ENCODE peak calls at places on chromosomes 12 and 14, in seven cellular contexts. H, D, W, L, V, G and K are unnamed samples.

GRCh38 chr14:92659765-92660561 is 88.5 kb downstream of the LGMN start:
- DNase-seq in H (no peak), D (peak; percentile 82), W (no peak), L (no peak), V (peak; percentile 44), G (peak; percentile 78), K (no peak)

GRCh38 chr12:57456145-57456700 is 1.1 kb downstream of the INHBE start:
- DNase-seq in H (no peak), D (no peak), W (no peak), L (peak; percentile 81), V (no peak), G (no peak), K (no peak)

GRCh38 chr12:79439179-79439825 is 251.5 kb downstream of the PAWR start:
- DNase-seq in H (no peak), D (no peak), W (peak; percentile 48), L (no peak), V (no peak), G (no peak), K (no peak)

GRCh38 chr12:106019130-106019529 is 119.6 kb downstream of the NUAK1 start:
- DNase-seq in H (no peak), D (no peak), W (no peak), L (no peak), V (no peak), G (no peak), K (no peak)

GRCh38 chr14:87960013-87960787 is 32.8 kb downstream of the GALC start:
- DNase-seq in H (no peak), D (no peak), W (no peak), L (no peak), V (peak; percentile 8), G (no peak), K (no peak)

GRCh38 chr12:3034067-3034750 is 43.0 kb upstream of the TSPAN9 start:
- DNase-seq in H (peak; percentile 61), D (peak; percentile 79), W (peak; percentile 66), L (peak; percentile 79), V (peak; percentile 51), G (peak; percentile 56), K (peak; percentile 88)

GRCh38 chr12:68446379-68446778 is 114.2 kb upstream of the MDM1 start:
- DNase-seq in H (no peak), D (no peak), W (no peak), L (no peak), V (no peak), G (no peak), K (no peak)

GRCh38 chr12:110575326-110575725 is 7.8 kb downstream of the PPTC7 start:
- DNase-seq in H (no peak), D (no peak), W (no peak), L (peak; percentile 18), V (no peak), G (no peak), K (no peak)

GRCh38 chr12:25546318-25546717 is 6.8 kb downstream of the LMNTD1 start:
- DNase-seq in H (no peak), D (no peak), W (no peak), L (no peak), V (no peak), G (no peak), K (no peak)

GRCh38 chr14:46574236-46574970 is 77.2 kb downstream of the RPL10L start:
- DNase-seq in H (no peak), D (no peak), W (no peak), L (no peak), V (no peak), G (no peak), K (no peak)

GRCh38 chr12:87597114-87597513 is 432.1 kb downstream of the C12orf50 start:
- DNase-seq in H (no peak), D (no peak), W (no peak), L (no peak), V (no peak), G (no peak), K (no peak)

GRCh38 chr12:72010365-72010764 is 71.7 kb downstream of the TPH2 start:
- DNase-seq in H (no peak), D (no peak), W (no peak), L (no peak), V (no peak), G (no peak), K (no peak)

GRCh38 chr14:58066115-58066514 is 85.9 kb downstream of the ARMH4 start:
- DNase-seq in H (no peak), D (no peak), W (no peak), L (no peak), V (no peak), G (no peak), K (no peak)

GRCh38 chr12:62763827-62764226 is 171.1 kb downstream of the PPM1H start:
- DNase-seq in H (no peak), D (no peak), W (no peak), L (no peak), V (no peak), G (no peak), K (no peak)

GRCh38 chr14:100585448-100586152 is 1.6 kb downstream of the BEGAIN start:
- DNase-seq in H (no peak), D (no peak), W (no peak), L (no peak), V (no peak), G (no peak), K (no peak)

GRCh38 chr14:100582496-100583165 is 4.6 kb downstream of the BEGAIN start:
- DNase-seq in H (no peak), D (no peak), W (no peak), L (no peak), V (no peak), G (no peak), K (no peak)

GRCh38 chr14:100581228-100582145 is 5.7 kb downstream of the BEGAIN start:
- DNase-seq in H (no peak), D (no peak), W (no peak), L (no peak), V (no peak), G (no peak), K (no peak)

GRCh38 chr14:100584056-100585031 is 2.9 kb downstream of the BEGAIN start:
- DNase-seq in H (no peak), D (no peak), W (no peak), L (no peak), V (no peak), G (no peak), K (no peak)

GRCh38 chr14:100583245-100583644 is 4.0 kb downstream of the BEGAIN start:
- DNase-seq in H (no peak), D (no peak), W (no peak), L (no peak), V (no peak), G (no peak), K (no peak)
- TF ChIP-seq POLR2A in H (no peak), D (no peak), W (no peak), L (no peak), V (no peak), G (no peak), K (no peak)

DNA sequence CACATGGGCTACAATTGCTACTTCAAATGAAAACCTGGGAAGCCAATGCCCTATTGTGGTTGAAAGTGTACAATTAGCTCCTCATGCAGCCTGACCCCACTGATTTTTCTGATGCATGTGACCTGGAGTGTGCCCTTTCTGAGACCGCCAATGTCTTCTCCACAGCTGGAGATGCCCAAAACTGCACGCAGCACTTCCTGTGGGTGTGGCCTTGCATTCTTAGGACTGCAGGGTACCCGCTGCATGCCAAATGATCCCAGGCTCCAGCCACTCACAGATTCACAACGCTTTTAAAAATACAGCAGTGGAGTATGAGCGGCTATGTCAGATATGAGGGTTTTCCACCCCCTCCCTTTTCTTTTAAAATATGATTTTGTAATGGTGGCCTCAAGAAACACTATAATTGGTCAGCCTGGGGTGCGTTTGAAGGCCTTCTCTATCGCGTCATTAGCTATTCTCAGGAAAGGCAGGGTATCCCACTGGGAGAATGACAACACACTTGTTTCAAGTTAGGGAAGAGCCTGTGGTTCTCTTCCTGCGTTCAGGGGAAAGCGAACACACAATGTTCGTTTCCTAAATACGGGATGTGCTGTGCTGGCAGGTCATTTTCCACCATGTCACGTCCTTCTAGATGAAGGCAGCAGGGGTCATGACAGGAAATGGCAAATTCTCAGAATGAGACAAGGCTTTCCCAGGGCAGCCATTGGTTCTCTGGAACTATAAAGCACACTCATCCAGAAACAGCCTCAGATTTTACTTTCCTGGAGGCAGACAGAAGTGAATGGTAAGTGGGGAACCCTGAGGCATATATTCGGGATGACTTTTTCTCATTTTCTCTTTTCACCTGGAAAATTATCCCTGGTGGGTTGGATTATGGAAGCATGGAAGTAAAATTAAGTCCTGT is at the start of gene APOLD1:
- DNase-seq in H (no peak), D (peak; percentile 75), W (peak; percentile 76), L (no peak), V (no peak), G (peak; percentile 33), K (no peak)
- TF ChIP-seq POLR2A in H (peak; percentile 27), D (peak; percentile 62), W (peak; percentile 79), L (no peak), V (peak; percentile 44), G (no peak), K (no peak)

DNA sequence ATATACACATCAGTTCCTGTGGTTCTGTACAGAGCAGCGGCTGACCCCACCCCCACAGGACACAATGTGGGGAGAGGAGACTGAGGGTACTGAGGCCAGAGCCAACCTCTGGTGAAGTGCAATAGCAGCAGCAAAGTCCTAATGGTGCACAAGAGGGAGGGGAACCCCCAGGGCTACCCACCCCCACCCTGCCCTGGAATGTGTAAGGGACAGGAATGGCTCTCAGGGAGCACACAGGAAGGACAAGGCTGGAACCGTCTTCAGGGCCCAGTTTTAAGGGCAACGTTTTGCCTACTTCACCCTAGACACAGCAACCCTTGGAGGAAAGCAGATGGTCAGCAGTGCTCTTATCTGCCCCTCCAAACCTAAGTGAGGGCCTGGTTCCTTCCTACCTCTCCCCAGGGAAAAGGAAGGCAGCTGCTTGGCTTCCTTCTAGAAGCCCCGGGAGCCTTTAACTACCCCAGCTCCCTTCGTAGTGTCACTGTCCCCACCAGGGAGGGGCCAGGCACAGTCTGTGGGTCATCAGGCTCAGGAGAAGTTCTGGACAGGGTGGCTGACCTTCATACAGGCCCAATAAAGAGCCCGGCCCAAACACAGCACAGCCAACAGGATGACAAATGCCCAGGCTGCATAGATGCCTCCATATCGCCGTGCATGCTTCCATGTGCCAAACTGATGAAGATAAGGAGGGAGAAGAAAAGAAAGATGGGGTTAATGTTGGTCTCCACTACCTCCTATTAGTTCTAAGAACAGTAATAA is 3.0 kb downstream of the PIP4P1 start:
- DNase-seq in H (no peak), D (no peak), W (no peak), L (no peak), V (no peak), G (no peak), K (no peak)
- TF ChIP-seq POLR2A in H (no peak), D (no peak), W (no peak), L (peak; percentile 6), V (no peak), G (no peak), K (no peak)

DNA sequence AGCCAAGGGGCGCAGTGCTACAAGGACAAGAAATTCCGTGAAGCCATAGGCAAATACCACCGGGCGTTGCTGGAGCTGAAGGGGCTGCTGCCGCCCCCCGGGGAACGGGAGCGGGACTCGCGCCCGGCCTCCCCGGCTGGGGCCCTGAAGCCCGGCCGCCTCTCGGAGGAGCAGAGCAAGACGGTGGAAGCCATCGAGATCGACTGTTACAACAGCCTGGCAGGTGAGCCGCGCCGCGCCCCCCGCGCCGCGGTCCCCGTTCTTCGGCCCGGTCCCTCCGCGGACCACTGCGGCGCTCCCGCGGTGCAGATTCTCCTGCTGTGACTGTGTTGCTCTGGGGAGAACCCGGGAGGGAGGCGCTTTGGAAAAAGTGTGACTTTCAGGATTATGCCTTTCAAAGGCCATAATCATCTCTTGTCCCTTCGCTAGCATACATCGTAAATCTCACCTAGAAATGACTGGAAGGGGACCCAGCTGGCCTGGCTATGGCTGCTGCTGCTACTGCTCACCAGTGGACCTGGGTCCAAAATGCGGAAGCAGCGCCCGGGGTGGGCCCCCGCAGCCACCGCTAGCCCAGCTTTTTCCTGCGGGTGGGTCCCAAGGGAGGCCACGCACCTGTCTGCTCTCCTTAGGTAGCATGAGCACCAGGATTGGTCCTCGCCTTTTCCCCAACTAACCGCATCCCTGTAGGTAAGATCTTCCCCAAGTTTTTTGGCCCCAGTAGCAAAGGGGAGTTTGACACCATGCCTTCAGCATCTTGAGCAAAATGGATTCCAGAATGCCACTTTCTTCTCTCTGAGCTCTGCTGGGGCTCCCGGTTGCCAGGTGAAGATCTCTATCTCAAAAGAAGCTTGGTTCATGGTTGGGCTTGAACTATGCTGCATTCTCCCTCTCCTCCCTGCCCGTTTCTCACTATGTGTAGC is 858 bp downstream of the TTC9 start:
- DNase-seq in H (no peak), D (no peak), W (no peak), L (no peak), V (peak; percentile 39), G (no peak), K (no peak)
- TF ChIP-seq POLR2A in H (no peak), D (no peak), W (no peak), L (no peak), V (no peak), G (no peak), K (no peak)